ENCODE peak calls at places on chromosomes 4 and X, in four cellular contexts. One of them, this sample, is unnamed.

GRCh38 chr4:186606593-186606992 is 51.2 kb upstream of the MTNR1A start:
- DNase-seq in HS-27A: no peak
- DNase-seq in iPS DF 6.9: no peak
- DNase-seq in NCI-H1930: no peak
- DNase-seq in this sample: no peak

GRCh38 chr4:101205878-101206277 is 141.4 kb downstream of the PPP3CA start:
- DNase-seq in HS-27A: no peak
- DNase-seq in iPS DF 6.9: no peak
- DNase-seq in NCI-H1930: no peak
- DNase-seq in this sample: no peak

GRCh38 chr4:119841361-119841760 is 212.8 kb upstream of the PDE5A start:
- DNase-seq in HS-27A: no peak
- DNase-seq in iPS DF 6.9: no peak
- DNase-seq in NCI-H1930: no peak
- DNase-seq in this sample: no peak

GRCh38 chr4:91330555-91331137 is 973.1 kb upstream of the GRID2 start:
- DNase-seq in HS-27A: no peak
- DNase-seq in NCI-H1930: no peak
- DNase-seq in iPS DF 6.9: no peak
- DNase-seq in this sample: no peak

GRCh38 chr4:101039367-101039766 is 308.0 kb downstream of the PPP3CA start:
- DNase-seq in HS-27A: no peak
- DNase-seq in iPS DF 6.9: no peak
- DNase-seq in NCI-H1930: no peak
- DNase-seq in this sample: no peak

GRCh38 chr4:150591284-150591874 is 9.4 kb downstream of the MAB21L2 start:
- DNase-seq in iPS DF 6.9: no peak
- DNase-seq in HS-27A: no peak
- DNase-seq in NCI-H1930: no peak
- DNase-seq in this sample: no peak

GRCh38 chr4:560731-561211 is 15.3 kb downstream of the TMEM271 start:
- DNase-seq in NCI-H1930: no peak
- DNase-seq in HS-27A: no peak
- DNase-seq in iPS DF 6.9: no peak
- DNase-seq in this sample: no peak

GRCh38 chr4:159481936-159482335 is 379.1 kb downstream of the RAPGEF2 start:
- DNase-seq in iPS DF 6.9: no peak
- DNase-seq in NCI-H1930: no peak
- DNase-seq in HS-27A: no peak
- DNase-seq in this sample: no peak

GRCh38 chrX:12013220-12013619 is 125.1 kb upstream of the FRMPD4 start:
- DNase-seq in iPS DF 6.9: no peak
- DNase-seq in HS-27A: peak; percentile 20
- DNase-seq in NCI-H1930: no peak
- DNase-seq in this sample: no peak

GRCh38 chrX:1657367-1658082 is 42.7 kb downstream of the ASMT start:
- DNase-seq in NCI-H1930: peak; percentile 7
- DNase-seq in iPS DF 6.9: no peak
- DNase-seq in HS-27A: no peak
- DNase-seq in this sample: no peak

GRCh38 chr4:169765845-169766244 is 8.1 kb upstream of the HPF1 start:
- DNase-seq in NCI-H1930: no peak
- DNase-seq in iPS DF 6.9: no peak
- DNase-seq in HS-27A: no peak
- DNase-seq in this sample: no peak

GRCh38 chrX:21838937-21839333 is 482 bp upstream of the MBTPS2 start:
- DNase-seq in NCI-H1930: no peak
- DNase-seq in HS-27A: no peak
- DNase-seq in iPS DF 6.9: no peak
- DNase-seq in this sample: no peak

GRCh38 chrX:46912673-46913491 is 661 bp downstream of the JADE3 start:
- DNase-seq in iPS DF 6.9: no peak
- DNase-seq in HS-27A: no peak
- DNase-seq in NCI-H1930: peak; percentile 29
- DNase-seq in this sample: no peak

GRCh38 chrX:24485976-24486680 is 21.0 kb downstream of the PDK3 start:
- DNase-seq in iPS DF 6.9: no peak
- DNase-seq in HS-27A: no peak
- DNase-seq in NCI-H1930: no peak
- DNase-seq in this sample: no peak

GRCh38 chrX:56564182-56564885 is 907 bp downstream of the UBQLN2 start:
- DNase-seq in iPS DF 6.9: no peak
- DNase-seq in NCI-H1930: no peak
- DNase-seq in HS-27A: no peak
- DNase-seq in this sample: no peak

GRCh38 chr4:40316333-40316781 is 18.8 kb upstream of the CHRNA9 start:
- DNase-seq in iPS DF 6.9: no peak
- DNase-seq in HS-27A: no peak
- DNase-seq in NCI-H1930: no peak
- DNase-seq in this sample: no peak

GRCh38 chr4:174749091-174749490 is 80.0 kb downstream of the GLRA3 start:
- DNase-seq in NCI-H1930: no peak
- DNase-seq in iPS DF 6.9: no peak
- DNase-seq in HS-27A: peak; percentile 2
- DNase-seq in this sample: no peak

GRCh38 chr4:43485196-43485595 is 592.7 kb downstream of the GRXCR1 start:
- DNase-seq in NCI-H1930: no peak
- DNase-seq in iPS DF 6.9: no peak
- DNase-seq in HS-27A: no peak
- DNase-seq in this sample: no peak

GRCh38 chr4:82865592-82865991 is 25.4 kb downstream of the SEC31A start:
- DNase-seq in iPS DF 6.9: no peak
- DNase-seq in NCI-H1930: no peak
- DNase-seq in HS-27A: peak; percentile 12
- DNase-seq in this sample: no peak

GRCh38 chr4:138190452-138190858 is 51.7 kb downstream of the SLC7A11 start:
- DNase-seq in NCI-H1930: no peak
- DNase-seq in iPS DF 6.9: no peak
- DNase-seq in HS-27A: no peak
- DNase-seq in this sample: no peak

GRCh38 chr4:57116245-57116644 is 6.1 kb upstream of the IGFBP7 start:
- DNase-seq in HS-27A: no peak
- DNase-seq in NCI-H1930: no peak
- DNase-seq in iPS DF 6.9: no peak
- DNase-seq in this sample: no peak

GRCh38 chr4:168541608-168541953 is 44.7 kb downstream of the PALLD start:
- DNase-seq in iPS DF 6.9: no peak
- DNase-seq in HS-27A: no peak
- DNase-seq in NCI-H1930: no peak
- DNase-seq in this sample: no peak